ENCODE peak calls at places on chromosome 22, in eight cellular contexts. Q, C, J, G, M, H, F and V are unnamed samples.

GRCh38 chr22:40898850-40899357 is 37.0 kb upstream of the DNAJB7 start:
- DNase-seq in Q (no peak), C (peak), J (peak), G (no peak), M (no peak), H (no peak), F (no peak), V (no peak)

GRCh38 chr22:49672013-49672516 is 155.6 kb downstream of the BRD1 start:
- DNase-seq in Q (no peak), C (no peak), J (no peak), G (no peak), M (no peak), H (no peak), F (no peak), V (peak)

GRCh38 chr22:48784701-48785503 is 1042.8 kb downstream of the BRD1 start:
- DNase-seq in Q (no peak), C (no peak), J (no peak), G (no peak), M (peak), H (no peak), F (peak), V (no peak)

GRCh38 chr22:23565288-23565941 is 14.7 kb downstream of the IGLL1 start:
- DNase-seq in Q (no peak), C (no peak), J (peak), G (peak), M (no peak), H (peak), F (peak), V (no peak)

GRCh38 chr22:23214398-23214797 is 34.1 kb downstream of the BCR start:
- DNase-seq in Q (no peak), C (no peak), J (no peak), G (no peak), M (no peak), H (no peak), F (no peak), V (no peak)

GRCh38 chr22:49628351-49629023 is 199.2 kb downstream of the BRD1 start:
- DNase-seq in Q (no peak), C (no peak), J (no peak), G (no peak), M (no peak), H (no peak), F (peak), V (no peak)

GRCh38 chr22:47199261-47199948 is 437.0 kb downstream of the TBC1D22A start:
- DNase-seq in Q (peak), C (no peak), J (no peak), G (no peak), M (no peak), H (peak), F (peak), V (peak)

GRCh38 chr22:27401321-27401720 is 400.2 kb downstream of the MN1 start:
- DNase-seq in Q (no peak), C (no peak), J (no peak), G (no peak), M (no peak), H (no peak), F (no peak), V (no peak)

GRCh38 chr22:45676024-45676423 is 4.4 kb downstream of the ATXN10 start:
- DNase-seq in Q (no peak), C (no peak), J (no peak), G (no peak), M (no peak), H (no peak), F (no peak), V (no peak)

GRCh38 chr22:44758354-44758969 is 6.1 kb downstream of the ARHGAP8 start:
- DNase-seq in Q (no peak), C (no peak), J (peak), G (no peak), M (no peak), H (no peak), F (no peak), V (no peak)

GRCh38 chr22:27603111-27603822 is 198.3 kb downstream of the MN1 start:
- DNase-seq in Q (no peak), C (no peak), J (no peak), G (no peak), M (no peak), H (no peak), F (no peak), V (no peak)

GRCh38 chr22:26416670-26417270 is 12.3 kb upstream of the ASPHD2 start:
- DNase-seq in Q (no peak), C (no peak), J (no peak), G (no peak), M (no peak), H (peak), F (no peak), V (no peak)

GRCh38 chr22:47151490-47151889 is 389.0 kb downstream of the TBC1D22A start:
- DNase-seq in Q (no peak), C (no peak), J (no peak), G (no peak), M (no peak), H (no peak), F (no peak), V (no peak)

GRCh38 chr22:25137577-25138525 is 61.8 kb upstream of the CRYBB3 start:
- DNase-seq in Q (peak), C (peak), J (no peak), G (no peak), M (no peak), H (no peak), F (peak), V (no peak)

GRCh38 chr22:42298746-42299145 is 28.3 kb upstream of the TCF20 start:
- DNase-seq in Q (no peak), C (no peak), J (no peak), G (no peak), M (no peak), H (no peak), F (no peak), V (no peak)

GRCh38 chr22:42296883-42297282 is 26.4 kb upstream of the TCF20 start:
- DNase-seq in Q (no peak), C (no peak), J (no peak), G (no peak), M (no peak), H (no peak), F (no peak), V (no peak)

GRCh38 chr22:42297778-42298177 is 27.3 kb upstream of the TCF20 start:
- DNase-seq in Q (no peak), C (no peak), J (no peak), G (no peak), M (no peak), H (no peak), F (no peak), V (no peak)

GRCh38 chr22:42294034-42294985 is 23.9 kb upstream of the TCF20 start:
- DNase-seq in Q (peak), C (no peak), J (no peak), G (peak), M (no peak), H (peak), F (no peak), V (no peak)

GRCh38 chr22:42296381-42296853 is 26.0 kb upstream of the TCF20 start:
- DNase-seq in Q (peak), C (no peak), J (peak), G (peak), M (no peak), H (no peak), F (peak), V (no peak)
- TF ChIP-seq CTCF in Q (no peak), C (peak), J (peak), G (no peak), M (peak), H (peak), F (no peak), V (no peak)

GRCh38 chr22:35837328-35837727 is 119.7 kb downstream of the APOL5 start:
- DNase-seq in Q (no peak), C (no peak), J (no peak), G (no peak), M (no peak), H (no peak), F (no peak), V (no peak)
- TF ChIP-seq EP300 in Q (no peak), C (no peak), J (no peak), G (no peak), M (no peak), H (no peak), F (no peak), V (no peak)

GRCh38 chr22:20779014-20779812 is 5.3 kb downstream of the SERPIND1 start:
- DNase-seq in Q (no peak), C (no peak), J (no peak), G (no peak), M (no peak), H (no peak), F (no peak), V (no peak)

GRCh38 chr22:20776624-20777405 is 2.9 kb downstream of the SERPIND1 start:
- DNase-seq in Q (no peak), C (no peak), J (no peak), G (no peak), M (no peak), H (no peak), F (no peak), V (no peak)

GRCh38 chr22:20779813-20780148 is 5.9 kb downstream of the SERPIND1 start:
- DNase-seq in Q (no peak), C (no peak), J (no peak), G (no peak), M (no peak), H (no peak), F (no peak), V (no peak)

GRCh38 chr22:20775342-20775895 is 1.5 kb downstream of the SERPIND1 start:
- DNase-seq in Q (no peak), C (no peak), J (no peak), G (no peak), M (no peak), H (no peak), F (no peak), V (no peak)

GRCh38 chr22:20777420-20778177 is 3.7 kb downstream of the SERPIND1 start:
- DNase-seq in Q (no peak), C (no peak), J (no peak), G (peak), M (no peak), H (no peak), F (no peak), V (no peak)
- TF ChIP-seq POLR2AphosphoS5 in Q (peak), C (no peak), J (no peak), G (peak), M (peak), H (no peak), F (peak), V (no peak)

DNA sequence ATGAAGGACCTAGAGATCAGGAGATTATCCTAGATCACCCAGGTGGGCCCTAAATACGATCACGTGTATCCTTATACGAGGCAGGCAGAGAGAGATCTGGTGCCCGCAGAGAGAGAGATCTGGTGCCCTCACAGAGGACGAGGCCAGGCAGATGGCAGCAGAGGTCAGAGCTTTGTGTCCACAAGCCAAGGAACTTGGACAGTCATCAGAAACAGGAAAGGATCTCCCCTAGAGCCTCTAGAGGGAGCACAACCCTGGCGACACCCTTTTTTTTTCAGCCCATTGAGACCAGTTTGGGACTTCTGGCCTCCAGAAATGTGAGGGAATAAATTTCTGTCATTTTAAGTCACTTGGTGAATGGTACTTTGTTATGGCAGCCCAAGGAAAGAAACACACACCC is 25.5 kb upstream of the TIMP3 start:
- DNase-seq in Q (no peak), C (no peak), J (peak), G (no peak), M (no peak), H (no peak), F (no peak), V (no peak)
- TF ChIP-seq CTCF in Q (no peak), C (peak), J (peak), G (no peak), M (peak), H (peak), F (no peak), V (no peak)

GRCh38 chr22:50704510-50705218 is 32.0 kb downstream of the SHANK3 start:
- DNase-seq in Q (no peak), C (no peak), J (no peak), G (no peak), M (no peak), H (no peak), F (peak), V (peak)
- TF ChIP-seq EP300 in Q (no peak), C (no peak), J (no peak), G (no peak), M (no peak), H (no peak), F (no peak), V (no peak)

GRCh38 chr22:38353142-38353629 is 36.0 kb upstream of the CSNK1E start:
- DNase-seq in Q (peak), C (no peak), J (peak), G (peak), M (peak), H (peak), F (peak), V (peak)
- TF ChIP-seq POLR2AphosphoS5 in Q (peak), C (no peak), J (no peak), G (no peak), M (peak), H (peak), F (no peak), V (no peak)

GRCh38 chr22:39528681-39529486 is 3.7 kb downstream of the RPS19BP1 start:
- DNase-seq in Q (peak), C (peak), J (peak), G (peak), M (peak), H (peak), F (peak), V (peak)

GRCh38 chr22:39530136-39530535 is 2.4 kb downstream of the RPS19BP1 start:
- DNase-seq in Q (no peak), C (no peak), J (no peak), G (no peak), M (no peak), H (no peak), F (no peak), V (no peak)

GRCh38 chr22:39529487-39529851 is 3.1 kb downstream of the RPS19BP1 start:
- DNase-seq in Q (no peak), C (no peak), J (no peak), G (no peak), M (no peak), H (no peak), F (no peak), V (no peak)

GRCh38 chr22:39532215-39533071 is at the start of gene RPS19BP1:
- DNase-seq in Q (peak), C (peak), J (peak), G (peak), M (peak), H (peak), F (peak), V (peak)

GRCh38 chr22:39530692-39531331 is 1.7 kb downstream of the RPS19BP1 start:
- DNase-seq in Q (no peak), C (no peak), J (peak), G (no peak), M (no peak), H (no peak), F (no peak), V (no peak)
- TF ChIP-seq CTCF in Q (no peak), C (peak), J (no peak), G (peak), M (no peak), H (no peak), F (no peak), V (peak)

GRCh38 chr22:21642584-21643448 is 714 bp downstream of the SDF2L1 start:
- DNase-seq in Q (peak), C (no peak), J (peak), G (peak), M (no peak), H (peak), F (no peak), V (no peak)
- TF ChIP-seq EP300 in Q (no peak), C (no peak), J (no peak), G (no peak), M (no peak), H (no peak), F (no peak), V (no peak)

DNA sequence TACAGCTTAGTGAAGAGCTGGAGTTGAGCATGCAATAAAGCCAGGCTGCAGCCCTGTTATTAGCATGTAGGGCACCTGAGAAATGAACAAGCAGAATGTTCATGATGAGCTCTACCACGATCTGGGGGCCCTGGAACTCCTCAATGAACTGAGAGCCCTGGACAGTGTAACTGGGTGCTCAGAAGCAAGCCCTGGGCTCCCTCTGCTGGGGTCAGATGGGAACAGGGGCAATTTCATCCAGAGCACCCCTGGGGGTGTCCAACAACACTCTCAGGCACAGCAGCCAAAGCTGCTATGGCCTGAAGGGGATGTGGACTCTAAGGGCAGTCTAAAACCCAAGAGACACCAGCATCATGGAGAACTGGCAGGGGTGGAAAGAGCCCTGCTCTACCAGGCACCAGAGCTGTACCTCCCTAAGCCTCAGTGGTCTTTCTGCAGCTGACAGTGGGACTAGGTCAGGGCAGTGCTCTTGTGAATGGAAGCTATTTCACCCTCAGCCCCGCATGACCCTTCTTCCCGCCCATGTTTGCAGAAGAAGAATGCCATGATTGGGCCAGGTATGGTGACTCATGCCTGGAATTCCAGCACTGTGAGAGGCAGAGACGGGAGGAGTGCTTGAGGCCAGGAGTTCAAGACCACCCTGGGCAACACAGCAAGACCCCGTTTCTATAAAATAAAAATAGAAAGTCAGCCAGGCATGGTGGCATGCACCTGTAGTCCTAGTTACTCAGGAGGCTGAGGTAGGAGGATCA is 28.9 kb downstream of the THOC5 start:
- DNase-seq in Q (peak), C (no peak), J (peak), G (peak), M (no peak), H (peak), F (no peak), V (no peak)
- TF ChIP-seq POLR2AphosphoS5 in Q (no peak), C (no peak), J (no peak), G (no peak), M (no peak), H (no peak), F (no peak), V (no peak)